ENCODE peak calls at places on chromosomes 3 and 15, in eight cellular contexts. One of them, this sample, is unnamed.

GRCh38 chr3:157865449-157865862 is 240.8 kb downstream of the SHOX2 start:
- DNase-seq in mammary epithelial cell: peak
- DNase-seq in neural progenitor cell: peak
- DNase-seq in IMR-90: no peak
- DNase-seq in fibroblast of lung: no peak
- DNase-seq in endothelial cell of umbilical vein: peak
- DNase-seq in H1: peak
- DNase-seq in mesendoderm: peak
- DNase-seq in this sample: peak

GRCh38 chr15:75779504-75779903 is 63.7 kb upstream of the UBE2Q2 start:
- DNase-seq in mammary epithelial cell: no peak
- DNase-seq in neural progenitor cell: no peak
- DNase-seq in IMR-90: no peak
- DNase-seq in fibroblast of lung: no peak
- DNase-seq in endothelial cell of umbilical vein: no peak
- DNase-seq in H1: no peak
- DNase-seq in mesendoderm: no peak
- DNase-seq in this sample: no peak

GRCh38 chr15:25890532-25890931 is 27.4 kb upstream of the ATP10A start:
- DNase-seq in mammary epithelial cell: no peak
- DNase-seq in neural progenitor cell: no peak
- DNase-seq in IMR-90: no peak
- DNase-seq in fibroblast of lung: no peak
- DNase-seq in endothelial cell of umbilical vein: no peak
- DNase-seq in H1: no peak
- DNase-seq in mesendoderm: no peak
- DNase-seq in this sample: no peak

GRCh38 chr15:67998599-67999122 is 55.5 kb upstream of the PIAS1 start:
- DNase-seq in mammary epithelial cell: peak
- DNase-seq in neural progenitor cell: no peak
- DNase-seq in IMR-90: peak
- DNase-seq in fibroblast of lung: peak
- DNase-seq in endothelial cell of umbilical vein: no peak
- DNase-seq in H1: no peak
- DNase-seq in mesendoderm: no peak
- DNase-seq in this sample: no peak

GRCh38 chr15:48190932-48191573 is 412 bp upstream of the CTXN2 start:
- DNase-seq in mammary epithelial cell: peak
- DNase-seq in neural progenitor cell: peak
- DNase-seq in IMR-90: peak
- DNase-seq in fibroblast of lung: peak
- DNase-seq in endothelial cell of umbilical vein: peak
- DNase-seq in H1: peak
- DNase-seq in mesendoderm: peak
- DNase-seq in this sample: no peak

GRCh38 chr15:22786868-22787698 is 639 bp downstream of the NIPA1 start:
- DNase-seq in mammary epithelial cell: peak
- DNase-seq in neural progenitor cell: peak
- DNase-seq in IMR-90: no peak
- DNase-seq in fibroblast of lung: peak
- DNase-seq in endothelial cell of umbilical vein: peak
- DNase-seq in H1: peak
- DNase-seq in mesendoderm: peak
- DNase-seq in this sample: no peak

GRCh38 chr3:94234177-94234788 is 171.4 kb downstream of the NSUN3 start:
- DNase-seq in mammary epithelial cell: peak
- DNase-seq in neural progenitor cell: peak
- DNase-seq in IMR-90: peak
- DNase-seq in fibroblast of lung: peak
- DNase-seq in endothelial cell of umbilical vein: peak
- DNase-seq in H1: no peak
- DNase-seq in mesendoderm: peak
- DNase-seq in this sample: peak

GRCh38 chr3:123084738-123085237 is 18.0 kb downstream of the PDIA5 start:
- DNase-seq in mammary epithelial cell: no peak
- DNase-seq in neural progenitor cell: no peak
- DNase-seq in IMR-90: peak
- DNase-seq in fibroblast of lung: no peak
- DNase-seq in endothelial cell of umbilical vein: no peak
- DNase-seq in H1: no peak
- DNase-seq in mesendoderm: no peak
- DNase-seq in this sample: no peak

GRCh38 chr15:69573815-69574472 is 121.3 kb downstream of the RPLP1 start:
- DNase-seq in mammary epithelial cell: no peak
- DNase-seq in neural progenitor cell: no peak
- DNase-seq in IMR-90: peak
- DNase-seq in fibroblast of lung: no peak
- DNase-seq in endothelial cell of umbilical vein: no peak
- DNase-seq in H1: no peak
- DNase-seq in mesendoderm: no peak
- DNase-seq in this sample: no peak

GRCh38 chr3:30605706-30606300 is 598 bp upstream of the TGFBR2 start:
- DNase-seq in mammary epithelial cell: peak
- DNase-seq in neural progenitor cell: no peak
- DNase-seq in IMR-90: no peak
- DNase-seq in fibroblast of lung: no peak
- DNase-seq in endothelial cell of umbilical vein: no peak
- DNase-seq in H1: no peak
- DNase-seq in mesendoderm: no peak
- DNase-seq in this sample: no peak

GRCh38 chr3:30605005-30605404 is 1.4 kb upstream of the TGFBR2 start:
- DNase-seq in mammary epithelial cell: no peak
- DNase-seq in neural progenitor cell: no peak
- DNase-seq in IMR-90: no peak
- DNase-seq in fibroblast of lung: no peak
- DNase-seq in endothelial cell of umbilical vein: no peak
- DNase-seq in H1: no peak
- DNase-seq in mesendoderm: no peak
- DNase-seq in this sample: no peak

GRCh38 chr3:30602946-30603345 is 3.5 kb upstream of the TGFBR2 start:
- DNase-seq in mammary epithelial cell: no peak
- DNase-seq in neural progenitor cell: no peak
- DNase-seq in IMR-90: no peak
- DNase-seq in fibroblast of lung: no peak
- DNase-seq in endothelial cell of umbilical vein: no peak
- DNase-seq in H1: no peak
- DNase-seq in mesendoderm: no peak
- DNase-seq in this sample: no peak

GRCh38 chr3:30604566-30604965 is 1.8 kb upstream of the TGFBR2 start:
- DNase-seq in mammary epithelial cell: no peak
- DNase-seq in neural progenitor cell: no peak
- DNase-seq in IMR-90: no peak
- DNase-seq in fibroblast of lung: no peak
- DNase-seq in endothelial cell of umbilical vein: no peak
- DNase-seq in H1: no peak
- DNase-seq in mesendoderm: no peak
- DNase-seq in this sample: no peak

GRCh38 chr3:30604091-30604490 is 2.3 kb upstream of the TGFBR2 start:
- DNase-seq in mammary epithelial cell: no peak
- DNase-seq in neural progenitor cell: no peak
- DNase-seq in IMR-90: peak
- DNase-seq in fibroblast of lung: no peak
- DNase-seq in endothelial cell of umbilical vein: no peak
- DNase-seq in H1: no peak
- DNase-seq in mesendoderm: no peak
- DNase-seq in this sample: no peak
- H3K4me2 ChIP-seq in mammary epithelial cell: no peak
- H3K4me2 ChIP-seq in neural progenitor cell: no peak
- H3K4me2 ChIP-seq in IMR-90: no peak
- H3K4me2 ChIP-seq in fibroblast of lung: no peak
- H3K4me2 ChIP-seq in endothelial cell of umbilical vein: peak
- H3K4me2 ChIP-seq in H1: no peak
- H3K4me2 ChIP-seq in mesendoderm: no peak
- H3K4me2 ChIP-seq in this sample: no peak

DNA sequence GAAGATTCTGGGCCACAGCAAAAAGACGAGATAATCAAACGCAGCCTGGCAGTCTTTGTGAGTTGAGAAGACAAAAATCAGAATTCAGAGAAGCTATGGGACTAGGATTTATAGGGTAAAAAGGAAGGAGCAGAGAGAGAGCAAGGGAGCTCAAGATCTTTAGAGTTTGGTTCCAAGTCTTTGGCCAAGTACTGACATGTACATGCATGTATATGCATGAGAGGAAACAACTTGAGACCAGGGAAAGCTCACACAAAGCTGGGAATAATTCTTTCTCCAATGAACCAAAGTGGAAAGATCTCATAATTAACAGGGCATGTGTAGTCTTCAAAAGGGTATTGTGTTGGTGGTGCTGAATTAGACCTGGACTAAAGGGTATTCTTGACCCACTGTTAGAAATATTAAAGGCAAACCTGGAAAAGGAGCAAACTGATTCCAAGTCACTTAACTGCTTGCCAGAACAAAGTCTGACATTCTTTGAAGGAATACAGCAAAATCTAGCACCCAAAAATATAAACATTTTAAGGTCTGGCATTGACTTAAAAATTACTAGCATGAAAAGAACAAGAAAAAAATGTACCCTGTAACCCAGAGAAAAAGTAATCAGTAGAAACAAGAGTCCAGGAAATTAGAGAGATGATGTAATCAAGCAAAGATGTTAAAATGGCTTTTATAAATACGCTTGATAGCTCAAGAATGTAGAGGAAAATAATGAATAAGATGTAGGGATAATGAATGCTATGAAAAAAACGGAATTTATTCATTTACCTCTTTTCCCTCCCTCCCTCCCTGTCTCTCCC is 226.0 kb upstream of the CGNL1 start:
- DNase-seq in mammary epithelial cell: peak
- DNase-seq in neural progenitor cell: no peak
- DNase-seq in IMR-90: peak
- DNase-seq in fibroblast of lung: peak
- DNase-seq in endothelial cell of umbilical vein: peak
- DNase-seq in H1: no peak
- DNase-seq in mesendoderm: no peak
- DNase-seq in this sample: no peak
- H3K9ac ChIP-seq in mammary epithelial cell: no peak
- H3K9ac ChIP-seq in neural progenitor cell: no peak
- H3K9ac ChIP-seq in IMR-90: peak
- H3K9ac ChIP-seq in fibroblast of lung: no peak
- H3K9ac ChIP-seq in endothelial cell of umbilical vein: no peak
- H3K9ac ChIP-seq in H1: no peak
- H3K9ac ChIP-seq in mesendoderm: no peak
- H3K9ac ChIP-seq in this sample: no peak

GRCh38 chr15:98700501-98700900 is 52.2 kb downstream of the IGF1R start:
- DNase-seq in mammary epithelial cell: no peak
- DNase-seq in neural progenitor cell: no peak
- DNase-seq in IMR-90: no peak
- DNase-seq in fibroblast of lung: no peak
- DNase-seq in endothelial cell of umbilical vein: no peak
- DNase-seq in H1: no peak
- DNase-seq in mesendoderm: no peak
- DNase-seq in this sample: no peak
- H3K4me2 ChIP-seq in mammary epithelial cell: no peak
- H3K4me2 ChIP-seq in neural progenitor cell: no peak
- H3K4me2 ChIP-seq in IMR-90: no peak
- H3K4me2 ChIP-seq in fibroblast of lung: no peak
- H3K4me2 ChIP-seq in endothelial cell of umbilical vein: no peak
- H3K4me2 ChIP-seq in H1: peak
- H3K4me2 ChIP-seq in mesendoderm: no peak
- H3K4me2 ChIP-seq in this sample: no peak

GRCh38 chr3:46438831-46439230 is 25.9 kb downstream of the LTF start:
- DNase-seq in mammary epithelial cell: no peak
- DNase-seq in neural progenitor cell: no peak
- DNase-seq in IMR-90: no peak
- DNase-seq in fibroblast of lung: no peak
- DNase-seq in endothelial cell of umbilical vein: no peak
- DNase-seq in H1: no peak
- DNase-seq in mesendoderm: no peak
- DNase-seq in this sample: no peak

GRCh38 chr3:46442591-46443530 is 21.8 kb downstream of the LTF start:
- DNase-seq in mammary epithelial cell: no peak
- DNase-seq in neural progenitor cell: peak
- DNase-seq in IMR-90: no peak
- DNase-seq in fibroblast of lung: peak
- DNase-seq in endothelial cell of umbilical vein: no peak
- DNase-seq in H1: no peak
- DNase-seq in mesendoderm: peak
- DNase-seq in this sample: no peak

GRCh38 chr3:46435327-46435726 is 28.3 kb downstream of the CCRL2 start:
- DNase-seq in mammary epithelial cell: no peak
- DNase-seq in neural progenitor cell: no peak
- DNase-seq in IMR-90: no peak
- DNase-seq in fibroblast of lung: no peak
- DNase-seq in endothelial cell of umbilical vein: no peak
- DNase-seq in H1: no peak
- DNase-seq in mesendoderm: no peak
- DNase-seq in this sample: no peak

DNA sequence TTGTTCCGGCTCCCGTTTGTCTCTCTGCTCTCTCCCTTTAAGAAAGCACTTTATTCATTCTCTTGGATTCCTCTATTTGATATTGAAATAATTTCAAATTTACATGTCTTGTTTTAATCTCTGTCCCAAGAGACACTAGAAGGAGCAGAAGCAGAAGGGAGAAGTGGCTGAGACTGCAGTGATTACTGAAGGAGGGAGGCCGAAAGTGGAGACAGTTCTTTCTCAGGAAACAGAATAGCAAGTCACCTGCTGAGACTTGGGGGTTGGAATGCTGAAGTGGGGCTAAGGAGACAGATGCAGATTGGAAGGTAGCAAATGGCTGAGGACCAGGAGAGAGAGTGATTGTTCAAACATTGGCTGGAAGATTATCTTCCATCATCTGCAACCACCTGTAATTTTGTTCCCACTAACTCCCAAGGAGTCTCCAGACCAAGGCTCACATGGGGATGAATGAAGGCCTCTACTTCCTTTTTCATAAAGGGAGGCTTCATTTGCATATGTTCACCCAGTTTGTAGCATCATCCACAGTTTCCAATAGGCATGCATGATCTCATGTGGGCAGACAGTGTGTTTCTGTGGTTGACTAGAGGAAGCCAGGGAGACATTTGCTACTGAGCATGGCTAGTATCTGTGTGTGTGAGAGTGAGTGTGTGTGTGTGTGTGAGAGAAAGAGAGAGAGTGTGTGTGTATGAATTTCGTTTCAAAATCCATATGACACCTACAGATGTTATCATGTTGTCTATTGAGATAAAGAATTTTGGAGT is 24.0 kb downstream of the LTF start:
- DNase-seq in mammary epithelial cell: no peak
- DNase-seq in neural progenitor cell: no peak
- DNase-seq in IMR-90: no peak
- DNase-seq in fibroblast of lung: no peak
- DNase-seq in endothelial cell of umbilical vein: no peak
- DNase-seq in H1: no peak
- DNase-seq in mesendoderm: peak
- DNase-seq in this sample: no peak
- H3K9ac ChIP-seq in mammary epithelial cell: no peak
- H3K9ac ChIP-seq in neural progenitor cell: no peak
- H3K9ac ChIP-seq in IMR-90: no peak
- H3K9ac ChIP-seq in fibroblast of lung: no peak
- H3K9ac ChIP-seq in endothelial cell of umbilical vein: no peak
- H3K9ac ChIP-seq in H1: no peak
- H3K9ac ChIP-seq in mesendoderm: no peak
- H3K9ac ChIP-seq in this sample: no peak